ENCODE peak calls at places on chromosomes 7 and 10, in six cellular contexts. One of them, this sample, is unnamed.

GRCh38 chr10:5040781-5041470 is 37.3 kb upstream of the AKR1C2 start:
- DNase-seq in H9: no peak
- DNase-seq in mesenchymal stem cell: peak
- DNase-seq in neuronal stem cell: no peak
- DNase-seq in H1: no peak
- DNase-seq in IMR-90: peak
- DNase-seq in this sample: no peak

GRCh38 chr10:4246881-4247358 is 461.9 kb upstream of the KLF6 start:
- DNase-seq in H9: no peak
- DNase-seq in mesenchymal stem cell: peak
- DNase-seq in neuronal stem cell: no peak
- DNase-seq in H1: no peak
- DNase-seq in IMR-90: peak
- DNase-seq in this sample: no peak

GRCh38 chr7:7417414-7417813 is 118.3 kb downstream of the COL28A1 start:
- DNase-seq in H9: no peak
- DNase-seq in mesenchymal stem cell: no peak
- DNase-seq in neuronal stem cell: no peak
- DNase-seq in H1: no peak
- DNase-seq in IMR-90: no peak
- DNase-seq in this sample: no peak

GRCh38 chr7:46385662-46386309 is 464.7 kb upstream of the IGFBP3 start:
- DNase-seq in H9: no peak
- DNase-seq in mesenchymal stem cell: peak
- DNase-seq in neuronal stem cell: no peak
- DNase-seq in H1: no peak
- DNase-seq in IMR-90: peak
- DNase-seq in this sample: no peak

GRCh38 chr7:93835684-93836083 is 54.9 kb downstream of the TFPI2 start:
- DNase-seq in H9: no peak
- DNase-seq in mesenchymal stem cell: no peak
- DNase-seq in neuronal stem cell: no peak
- DNase-seq in H1: no peak
- DNase-seq in IMR-90: no peak
- DNase-seq in this sample: peak

GRCh38 chr7:46291064-46291463 is 370.0 kb upstream of the IGFBP3 start:
- DNase-seq in H9: no peak
- DNase-seq in mesenchymal stem cell: peak
- DNase-seq in neuronal stem cell: no peak
- DNase-seq in H1: no peak
- DNase-seq in IMR-90: peak
- DNase-seq in this sample: peak

GRCh38 chr10:124130198-124130597 is 36.8 kb upstream of the CHST15 start:
- DNase-seq in H9: no peak
- DNase-seq in mesenchymal stem cell: no peak
- DNase-seq in neuronal stem cell: no peak
- DNase-seq in H1: no peak
- DNase-seq in IMR-90: no peak
- DNase-seq in this sample: no peak

GRCh38 chr10:12481956-12482355 is 132.6 kb downstream of the CAMK1D start:
- DNase-seq in H9: no peak
- DNase-seq in mesenchymal stem cell: no peak
- DNase-seq in neuronal stem cell: no peak
- DNase-seq in H1: no peak
- DNase-seq in IMR-90: no peak
- DNase-seq in this sample: no peak

GRCh38 chr10:7576340-7576739 is 90.4 kb downstream of the ITIH5 start:
- DNase-seq in H9: no peak
- DNase-seq in mesenchymal stem cell: no peak
- DNase-seq in neuronal stem cell: no peak
- DNase-seq in H1: no peak
- DNase-seq in IMR-90: no peak
- DNase-seq in this sample: no peak

GRCh38 chr7:43443380-43443779 is 139.5 kb upstream of the STK17A start:
- DNase-seq in H9: no peak
- DNase-seq in mesenchymal stem cell: peak
- DNase-seq in neuronal stem cell: no peak
- DNase-seq in H1: no peak
- DNase-seq in IMR-90: peak
- DNase-seq in this sample: no peak

GRCh38 chr7:27709137-27710075 is 30.6 kb upstream of the TAX1BP1 start:
- DNase-seq in H9: no peak
- DNase-seq in mesenchymal stem cell: peak
- DNase-seq in neuronal stem cell: no peak
- DNase-seq in H1: no peak
- DNase-seq in IMR-90: peak
- DNase-seq in this sample: no peak

GRCh38 chr10:78942006-78942405 is 126.8 kb upstream of the ZMIZ1 start:
- DNase-seq in H9: no peak
- DNase-seq in mesenchymal stem cell: no peak
- DNase-seq in neuronal stem cell: no peak
- DNase-seq in H1: no peak
- DNase-seq in IMR-90: no peak
- DNase-seq in this sample: no peak

GRCh38 chr10:35579726-35580420 is 25.3 kb upstream of the GJD4 start:
- DNase-seq in H9: no peak
- DNase-seq in mesenchymal stem cell: no peak
- DNase-seq in neuronal stem cell: no peak
- DNase-seq in H1: no peak
- DNase-seq in IMR-90: no peak
- DNase-seq in this sample: no peak

GRCh38 chr7:101565601-101566209 is 63.4 kb downstream of the MYL10 start:
- DNase-seq in H9: peak
- DNase-seq in mesenchymal stem cell: no peak
- DNase-seq in neuronal stem cell: no peak
- DNase-seq in H1: no peak
- DNase-seq in IMR-90: no peak
- DNase-seq in this sample: no peak

GRCh38 chr7:130441408-130441854 is 615 bp upstream of the CEP41 start:
- DNase-seq in H9: peak
- DNase-seq in mesenchymal stem cell: no peak
- DNase-seq in neuronal stem cell: peak
- DNase-seq in H1: no peak
- DNase-seq in IMR-90: peak
- DNase-seq in this sample: peak

GRCh38 chr10:35079763-35080162 is 10.4 kb downstream of the CUL2 start:
- DNase-seq in H9: no peak
- DNase-seq in mesenchymal stem cell: peak
- DNase-seq in neuronal stem cell: no peak
- DNase-seq in H1: no peak
- DNase-seq in IMR-90: peak
- DNase-seq in this sample: peak

GRCh38 chr10:52539463-52539862 is 225.4 kb downstream of the DKK1 start:
- DNase-seq in H9: no peak
- DNase-seq in mesenchymal stem cell: peak
- DNase-seq in neuronal stem cell: no peak
- DNase-seq in H1: no peak
- DNase-seq in IMR-90: peak
- DNase-seq in this sample: no peak

GRCh38 chr7:47281966-47282643 is 299.8 kb downstream of the TNS3 start:
- DNase-seq in H9: no peak
- DNase-seq in mesenchymal stem cell: no peak
- DNase-seq in neuronal stem cell: no peak
- DNase-seq in H1: no peak
- DNase-seq in IMR-90: no peak
- DNase-seq in this sample: no peak

GRCh38 chr10:80194373-80195045 is 10.8 kb downstream of the ANXA11 start:
- DNase-seq in H9: no peak
- DNase-seq in mesenchymal stem cell: no peak
- DNase-seq in neuronal stem cell: no peak
- DNase-seq in H1: no peak
- DNase-seq in IMR-90: no peak
- DNase-seq in this sample: no peak

GRCh38 chr10:113047605-113047962 is 97.5 kb downstream of the TCF7L2 start:
- DNase-seq in H9: no peak
- DNase-seq in mesenchymal stem cell: peak
- DNase-seq in neuronal stem cell: no peak
- DNase-seq in H1: no peak
- DNase-seq in IMR-90: no peak
- DNase-seq in this sample: no peak

GRCh38 chr7:73894851-73895441 is 34.0 kb downstream of the TMEM270 start:
- DNase-seq in H9: no peak
- DNase-seq in mesenchymal stem cell: peak
- DNase-seq in neuronal stem cell: no peak
- DNase-seq in H1: no peak
- DNase-seq in IMR-90: peak
- DNase-seq in this sample: peak

GRCh38 chr10:77537720-77538373 is 99.8 kb downstream of the KCNMA1 start:
- DNase-seq in H9: no peak
- DNase-seq in mesenchymal stem cell: no peak
- DNase-seq in neuronal stem cell: no peak
- DNase-seq in H1: no peak
- DNase-seq in IMR-90: peak
- DNase-seq in this sample: no peak

GRCh38 chr7:118870187-118870586 is 645.7 kb downstream of the ANKRD7 start:
- DNase-seq in H9: peak
- DNase-seq in mesenchymal stem cell: peak
- DNase-seq in neuronal stem cell: peak
- DNase-seq in H1: peak
- DNase-seq in IMR-90: no peak
- DNase-seq in this sample: peak

GRCh38 chr10:126133906-126134703 is 237.7 kb downstream of the FANK1 start:
- DNase-seq in H9: no peak
- DNase-seq in mesenchymal stem cell: peak
- DNase-seq in neuronal stem cell: no peak
- DNase-seq in H1: no peak
- DNase-seq in IMR-90: peak
- DNase-seq in this sample: peak

GRCh38 chr10:126135177-126135576 is 238.8 kb downstream of the FANK1 start:
- DNase-seq in H9: no peak
- DNase-seq in mesenchymal stem cell: peak
- DNase-seq in neuronal stem cell: no peak
- DNase-seq in H1: no peak
- DNase-seq in IMR-90: peak
- DNase-seq in this sample: no peak

GRCh38 chr10:126131338-126131737 is 235.0 kb downstream of the FANK1 start:
- DNase-seq in H9: no peak
- DNase-seq in mesenchymal stem cell: peak
- DNase-seq in neuronal stem cell: no peak
- DNase-seq in H1: no peak
- DNase-seq in IMR-90: peak
- DNase-seq in this sample: no peak

GRCh38 chr10:126130291-126130710 is 233.9 kb downstream of the FANK1 start:
- DNase-seq in H9: no peak
- DNase-seq in mesenchymal stem cell: peak
- DNase-seq in neuronal stem cell: no peak
- DNase-seq in H1: no peak
- DNase-seq in IMR-90: peak
- DNase-seq in this sample: peak

DNA sequence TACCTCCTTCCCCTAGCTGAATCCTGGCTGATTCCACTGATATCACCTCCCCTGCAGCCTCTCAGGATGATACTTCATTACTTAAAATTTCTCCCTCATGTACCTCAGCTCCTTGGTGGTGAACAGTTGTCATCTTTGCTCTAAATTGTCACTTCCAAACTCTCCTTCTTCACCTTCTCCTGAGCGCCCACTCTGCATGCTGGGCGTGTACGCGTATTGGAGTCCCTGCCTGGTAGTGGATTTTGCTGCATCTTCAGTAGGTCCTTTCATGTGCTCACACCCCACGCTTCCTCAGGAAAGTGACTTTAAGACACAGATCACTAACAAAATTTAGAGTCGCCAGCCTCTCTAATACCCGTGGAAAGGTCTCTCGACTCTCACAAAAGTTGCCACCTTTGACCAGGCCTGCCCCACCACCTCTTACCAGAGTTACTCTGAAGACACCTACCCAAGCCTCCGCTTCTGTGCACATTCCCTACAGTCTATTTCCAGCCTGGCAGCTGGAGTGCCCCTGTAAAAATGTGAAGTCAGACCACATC is 236.8 kb downstream of the FANK1 start:
- DNase-seq in H9: no peak
- DNase-seq in mesenchymal stem cell: no peak
- DNase-seq in neuronal stem cell: no peak
- DNase-seq in H1: no peak
- DNase-seq in IMR-90: no peak
- DNase-seq in this sample: no peak
- H4K91ac ChIP-seq in H9: no peak
- H4K91ac ChIP-seq in mesenchymal stem cell: peak
- H4K91ac ChIP-seq in neuronal stem cell: no peak
- H4K91ac ChIP-seq in H1: no peak
- H4K91ac ChIP-seq in IMR-90: peak
- H4K91ac ChIP-seq in this sample: no peak

GRCh38 chr10:54622017-54622416 is 179.0 kb downstream of the PCDH15 start:
- DNase-seq in H9: no peak
- DNase-seq in mesenchymal stem cell: no peak
- DNase-seq in neuronal stem cell: no peak
- DNase-seq in H1: no peak
- DNase-seq in IMR-90: no peak
- DNase-seq in this sample: no peak
- H4K91ac ChIP-seq in H9: no peak
- H4K91ac ChIP-seq in mesenchymal stem cell: no peak
- H4K91ac ChIP-seq in neuronal stem cell: no peak
- H4K91ac ChIP-seq in H1: no peak
- H4K91ac ChIP-seq in IMR-90: no peak
- H4K91ac ChIP-seq in this sample: no peak

GRCh38 chr7:50528266-50529092 is 36.7 kb downstream of the DDC start:
- DNase-seq in H9: peak
- DNase-seq in mesenchymal stem cell: no peak
- DNase-seq in neuronal stem cell: no peak
- DNase-seq in H1: no peak
- DNase-seq in IMR-90: no peak
- DNase-seq in this sample: no peak
- H4K91ac ChIP-seq in H9: no peak
- H4K91ac ChIP-seq in mesenchymal stem cell: no peak
- H4K91ac ChIP-seq in neuronal stem cell: no peak
- H4K91ac ChIP-seq in H1: no peak
- H4K91ac ChIP-seq in IMR-90: no peak
- H4K91ac ChIP-seq in this sample: no peak

GRCh38 chr10:3046941-3047621 is 20.3 kb upstream of the PFKP start:
- DNase-seq in H9: no peak
- DNase-seq in mesenchymal stem cell: no peak
- DNase-seq in neuronal stem cell: no peak
- DNase-seq in H1: no peak
- DNase-seq in IMR-90: peak
- DNase-seq in this sample: no peak
- H4K91ac ChIP-seq in H9: no peak
- H4K91ac ChIP-seq in mesenchymal stem cell: peak
- H4K91ac ChIP-seq in neuronal stem cell: no peak
- H4K91ac ChIP-seq in H1: no peak
- H4K91ac ChIP-seq in IMR-90: peak
- H4K91ac ChIP-seq in this sample: peak

GRCh38 chr10:18497955-18498354 is 153.4 kb downstream of the NSUN6 start:
- DNase-seq in H9: no peak
- DNase-seq in mesenchymal stem cell: no peak
- DNase-seq in neuronal stem cell: no peak
- DNase-seq in H1: no peak
- DNase-seq in IMR-90: no peak
- DNase-seq in this sample: no peak
- H4K91ac ChIP-seq in H9: no peak
- H4K91ac ChIP-seq in mesenchymal stem cell: no peak
- H4K91ac ChIP-seq in neuronal stem cell: no peak
- H4K91ac ChIP-seq in H1: no peak
- H4K91ac ChIP-seq in IMR-90: no peak
- H4K91ac ChIP-seq in this sample: no peak

GRCh38 chr7:135183478-135183877 is 13.0 kb upstream of the CYREN start:
- DNase-seq in H9: no peak
- DNase-seq in mesenchymal stem cell: no peak
- DNase-seq in neuronal stem cell: no peak
- DNase-seq in H1: no peak
- DNase-seq in IMR-90: no peak
- DNase-seq in this sample: no peak
- H4K91ac ChIP-seq in H9: no peak
- H4K91ac ChIP-seq in mesenchymal stem cell: no peak
- H4K91ac ChIP-seq in neuronal stem cell: no peak
- H4K91ac ChIP-seq in H1: no peak
- H4K91ac ChIP-seq in IMR-90: no peak
- H4K91ac ChIP-seq in this sample: no peak